ENCODE peak calls at places on chromosomes 1 and 21, in six cellular contexts. D is osteocyte, E is stomach, I is spleen, M is posterior cingulate gyrus, W is upper lobe of right lung. Q is an unnamed sample.

GRCh38 chr21:43740497-43741156 is 21.7 kb downstream of the PDXK start:
- DNase-seq in D (no peak), E (peak), I (no peak), M (peak), W (peak), Q (peak)

GRCh38 chr1:18666317-18666920 is 35.8 kb downstream of the PAX7 start:
- DNase-seq in D (no peak), E (peak), I (no peak), M (no peak), W (peak), Q (no peak)

GRCh38 chr1:36306210-36306901 is at the start of gene SH3D21:
- DNase-seq in D (no peak), E (peak), I (peak), M (no peak), W (peak), Q (no peak)

GRCh38 chr1:218025454-218025853 is 259.6 kb upstream of the RRP15 start:
- DNase-seq in D (no peak), E (no peak), I (no peak), M (no peak), W (no peak), Q (no peak)

GRCh38 chr1:15426492-15427279 is 11.6 kb upstream of the CTRC start:
- DNase-seq in D (no peak), E (no peak), I (no peak), M (no peak), W (no peak), Q (peak)

GRCh38 chr1:46725736-46726108 is 6.8 kb upstream of the EFCAB14 start:
- DNase-seq in D (no peak), E (no peak), I (no peak), M (no peak), W (no peak), Q (no peak)

GRCh38 chr1:109185357-109185756 is 28.4 kb upstream of the SARS1 start:
- DNase-seq in D (no peak), E (no peak), I (no peak), M (no peak), W (peak), Q (no peak)

GRCh38 chr1:24971539-24971938 is 41.5 kb upstream of the RUNX3 start:
- DNase-seq in D (no peak), E (no peak), I (no peak), M (no peak), W (no peak), Q (no peak)

GRCh38 chr1:46489638-46490602 is at the start of gene DMBX1:
- DNase-seq in D (no peak), E (peak), I (peak), M (no peak), W (peak), Q (peak)

GRCh38 chr1:42913426-42914091 is 45.1 kb downstream of the SLC2A1 start:
- DNase-seq in D (no peak), E (peak), I (no peak), M (peak), W (no peak), Q (peak)

GRCh38 chr1:61869691-61870109 is 127.4 kb downstream of the PATJ start:
- DNase-seq in D (no peak), E (no peak), I (no peak), M (no peak), W (no peak), Q (no peak)

GRCh38 chr1:111618953-111619634 is 495 bp upstream of the RAP1A start:
- DNase-seq in D (no peak), E (no peak), I (peak), M (no peak), W (no peak), Q (peak)

GRCh38 chr1:96559181-96559580 is 162.4 kb upstream of the PTBP2 start:
- DNase-seq in D (no peak), E (no peak), I (no peak), M (no peak), W (no peak), Q (no peak)

GRCh38 chr1:19457555-19457954 is 27.8 kb downstream of the CAPZB start:
- DNase-seq in D (no peak), E (no peak), I (no peak), M (no peak), W (no peak), Q (no peak)

GRCh38 chr1:15584489-15585363 is at the start of gene AGMAT:
- DNase-seq in D (no peak), E (peak), I (peak), M (no peak), W (peak), Q (no peak)

GRCh38 chr1:148010527-148010926 is 82.3 kb downstream of the GPR89B start:
- DNase-seq in D (no peak), E (no peak), I (no peak), M (no peak), W (no peak), Q (no peak)

GRCh38 chr1:109383850-109384249 is 13.9 kb downstream of the SORT1 start:
- DNase-seq in D (no peak), E (no peak), I (no peak), M (no peak), W (no peak), Q (no peak)

GRCh38 chr1:222769181-222769580 is 32.2 kb downstream of the FAM177B start:
- DNase-seq in D (no peak), E (no peak), I (no peak), M (no peak), W (no peak), Q (no peak)